ENCODE peak calls at places on chromosome 4, in seven cellular contexts. One of them, this sample, is unnamed.

GRCh38 chr4:56863441-56864129 is 42.1 kb upstream of the SPINK2 start:
- DNase-seq in fibroblast of the aortic adventitia: no peak
- DNase-seq in choroid plexus epithelial cell: no peak
- DNase-seq in HepG2: no peak
- DNase-seq in esophagus squamous epithelium: no peak
- DNase-seq in AG04450: no peak
- DNase-seq in breast epithelium: no peak
- DNase-seq in this sample: no peak

GRCh38 chr4:5391492-5391891 is 316.9 kb downstream of the EVC2 start:
- DNase-seq in AG04450: no peak
- DNase-seq in esophagus squamous epithelium: no peak
- DNase-seq in fibroblast of the aortic adventitia: no peak
- DNase-seq in choroid plexus epithelial cell: no peak
- DNase-seq in breast epithelium: no peak
- DNase-seq in HepG2: no peak
- DNase-seq in this sample: no peak

GRCh38 chr4:105710678-105711077 is 2.1 kb downstream of the GSTCD start:
- DNase-seq in esophagus squamous epithelium: no peak
- DNase-seq in HepG2: no peak
- DNase-seq in fibroblast of the aortic adventitia: peak
- DNase-seq in choroid plexus epithelial cell: no peak
- DNase-seq in AG04450: no peak
- DNase-seq in breast epithelium: no peak
- DNase-seq in this sample: no peak

GRCh38 chr4:2445571-2445970 is 23.3 kb upstream of the RNF4 start:
- DNase-seq in breast epithelium: no peak
- DNase-seq in choroid plexus epithelial cell: no peak
- DNase-seq in esophagus squamous epithelium: no peak
- DNase-seq in HepG2: no peak
- DNase-seq in fibroblast of the aortic adventitia: no peak
- DNase-seq in AG04450: no peak
- DNase-seq in this sample: no peak

GRCh38 chr4:175542787-175543186 is 269.3 kb downstream of the GPM6A start:
- DNase-seq in esophagus squamous epithelium: no peak
- DNase-seq in AG04450: no peak
- DNase-seq in fibroblast of the aortic adventitia: peak
- DNase-seq in HepG2: no peak
- DNase-seq in choroid plexus epithelial cell: peak
- DNase-seq in breast epithelium: no peak
- DNase-seq in this sample: peak

GRCh38 chr4:102352774-102353173 is 7.5 kb upstream of the SLC39A8 start:
- DNase-seq in esophagus squamous epithelium: no peak
- DNase-seq in fibroblast of the aortic adventitia: no peak
- DNase-seq in AG04450: no peak
- DNase-seq in choroid plexus epithelial cell: peak
- DNase-seq in breast epithelium: no peak
- DNase-seq in HepG2: no peak
- DNase-seq in this sample: no peak

GRCh38 chr4:80268081-80268823 is 1.8 kb downstream of the FGF5 start:
- DNase-seq in fibroblast of the aortic adventitia: peak
- DNase-seq in esophagus squamous epithelium: no peak
- DNase-seq in HepG2: no peak
- DNase-seq in choroid plexus epithelial cell: no peak
- DNase-seq in AG04450: no peak
- DNase-seq in breast epithelium: no peak
- DNase-seq in this sample: no peak

GRCh38 chr4:118350961-118351360 is 1.8 kb downstream of the PRSS12 start:
- DNase-seq in choroid plexus epithelial cell: no peak
- DNase-seq in breast epithelium: no peak
- DNase-seq in fibroblast of the aortic adventitia: no peak
- DNase-seq in esophagus squamous epithelium: no peak
- DNase-seq in AG04450: no peak
- DNase-seq in HepG2: no peak
- DNase-seq in this sample: no peak

GRCh38 chr4:31964691-31965090 is 1244.5 kb downstream of the PCDH7 start:
- DNase-seq in breast epithelium: no peak
- DNase-seq in fibroblast of the aortic adventitia: no peak
- DNase-seq in AG04450: no peak
- DNase-seq in choroid plexus epithelial cell: no peak
- DNase-seq in HepG2: no peak
- DNase-seq in esophagus squamous epithelium: no peak
- DNase-seq in this sample: no peak

DNA sequence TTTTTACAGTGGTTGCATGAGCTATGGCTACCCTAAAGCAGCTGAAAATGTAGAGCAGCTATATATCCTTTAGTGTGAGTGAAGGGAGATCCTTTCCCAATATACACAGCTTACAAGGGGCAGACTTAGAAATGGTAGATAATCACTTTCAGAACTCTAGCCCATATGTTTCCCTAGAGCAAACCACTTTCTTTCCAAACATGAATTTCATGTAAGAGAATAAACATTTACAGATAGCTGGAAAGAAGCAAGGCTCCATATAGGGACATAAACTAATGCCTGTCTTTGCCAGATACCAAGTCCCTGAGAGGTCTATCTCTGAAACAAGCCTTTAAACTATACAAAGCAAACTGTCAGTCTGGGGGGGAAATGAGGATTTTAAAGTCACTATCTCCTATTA is 73.8 kb downstream of the TMEM156 start:
- DNase-seq in breast epithelium: no peak
- DNase-seq in esophagus squamous epithelium: no peak
- DNase-seq in AG04450: no peak
- DNase-seq in HepG2: no peak
- DNase-seq in fibroblast of the aortic adventitia: no peak
- DNase-seq in choroid plexus epithelial cell: peak
- DNase-seq in this sample: peak
- TF ChIP-seq CTCF in breast epithelium: no peak
- TF ChIP-seq CTCF in esophagus squamous epithelium: no peak
- TF ChIP-seq CTCF in AG04450: no peak
- TF ChIP-seq CTCF in HepG2: no peak
- TF ChIP-seq CTCF in fibroblast of the aortic adventitia: no peak
- TF ChIP-seq CTCF in choroid plexus epithelial cell: no peak
- TF ChIP-seq CTCF in this sample: no peak

GRCh38 chr4:152436384-152436783 is 99.5 kb downstream of the FBXW7 start:
- DNase-seq in esophagus squamous epithelium: no peak
- DNase-seq in fibroblast of the aortic adventitia: no peak
- DNase-seq in breast epithelium: no peak
- DNase-seq in AG04450: no peak
- DNase-seq in HepG2: no peak
- DNase-seq in choroid plexus epithelial cell: no peak
- DNase-seq in this sample: no peak
- TF ChIP-seq CTCF in esophagus squamous epithelium: no peak
- TF ChIP-seq CTCF in fibroblast of the aortic adventitia: no peak
- TF ChIP-seq CTCF in breast epithelium: no peak
- TF ChIP-seq CTCF in AG04450: no peak
- TF ChIP-seq CTCF in HepG2: peak
- TF ChIP-seq CTCF in choroid plexus epithelial cell: no peak
- TF ChIP-seq CTCF in this sample: no peak

DNA sequence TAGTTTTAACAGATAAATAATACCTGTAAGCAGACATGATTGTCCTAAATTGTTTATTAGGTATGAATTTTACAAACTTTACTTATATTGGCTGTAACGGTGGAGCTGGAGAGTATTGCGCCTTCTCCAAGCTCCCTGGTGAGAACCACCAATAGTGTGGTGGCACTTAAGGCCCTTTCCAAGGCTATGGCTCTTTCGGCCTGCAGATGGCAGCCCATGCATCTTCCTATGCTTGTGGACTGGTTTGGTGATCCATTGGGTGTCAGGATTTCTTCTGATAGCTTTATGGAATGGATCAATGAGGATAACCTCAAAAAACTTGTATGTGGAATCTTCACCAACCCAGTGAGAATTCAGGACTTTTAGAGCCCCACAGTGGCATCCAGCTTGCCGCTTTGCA is 7.8 kb downstream of the LARP1B start:
- DNase-seq in HepG2: peak
- DNase-seq in esophagus squamous epithelium: no peak
- DNase-seq in choroid plexus epithelial cell: peak
- DNase-seq in fibroblast of the aortic adventitia: peak
- DNase-seq in breast epithelium: no peak
- DNase-seq in AG04450: no peak
- DNase-seq in this sample: peak
- TF ChIP-seq CTCF in HepG2: peak
- TF ChIP-seq CTCF in esophagus squamous epithelium: no peak
- TF ChIP-seq CTCF in choroid plexus epithelial cell: peak
- TF ChIP-seq CTCF in fibroblast of the aortic adventitia: peak
- TF ChIP-seq CTCF in breast epithelium: no peak
- TF ChIP-seq CTCF in AG04450: peak
- TF ChIP-seq CTCF in this sample: peak

GRCh38 chr4:71772592-71772991 is 11.3 kb downstream of the GC start:
- DNase-seq in choroid plexus epithelial cell: no peak
- DNase-seq in AG04450: no peak
- DNase-seq in breast epithelium: no peak
- DNase-seq in esophagus squamous epithelium: no peak
- DNase-seq in HepG2: no peak
- DNase-seq in fibroblast of the aortic adventitia: no peak
- DNase-seq in this sample: no peak
- TF ChIP-seq CTCF in choroid plexus epithelial cell: no peak
- TF ChIP-seq CTCF in AG04450: no peak
- TF ChIP-seq CTCF in breast epithelium: no peak
- TF ChIP-seq CTCF in esophagus squamous epithelium: no peak
- TF ChIP-seq CTCF in HepG2: peak
- TF ChIP-seq CTCF in fibroblast of the aortic adventitia: no peak
- TF ChIP-seq CTCF in this sample: no peak

GRCh38 chr4:157040380-157040779 is 35.6 kb upstream of the GLRB start:
- DNase-seq in esophagus squamous epithelium: no peak
- DNase-seq in AG04450: no peak
- DNase-seq in choroid plexus epithelial cell: no peak
- DNase-seq in fibroblast of the aortic adventitia: peak
- DNase-seq in breast epithelium: no peak
- DNase-seq in HepG2: no peak
- DNase-seq in this sample: no peak

GRCh38 chr4:157050561-157050960 is 25.4 kb upstream of the GLRB start:
- DNase-seq in choroid plexus epithelial cell: no peak
- DNase-seq in AG04450: no peak
- DNase-seq in fibroblast of the aortic adventitia: no peak
- DNase-seq in HepG2: no peak
- DNase-seq in breast epithelium: no peak
- DNase-seq in esophagus squamous epithelium: no peak
- DNase-seq in this sample: no peak

GRCh38 chr4:157048248-157048647 is 27.7 kb upstream of the GLRB start:
- DNase-seq in fibroblast of the aortic adventitia: peak
- DNase-seq in HepG2: no peak
- DNase-seq in AG04450: peak
- DNase-seq in esophagus squamous epithelium: no peak
- DNase-seq in breast epithelium: no peak
- DNase-seq in choroid plexus epithelial cell: peak
- DNase-seq in this sample: peak

GRCh38 chr4:157043131-157043530 is 32.8 kb upstream of the GLRB start:
- DNase-seq in HepG2: peak
- DNase-seq in AG04450: peak
- DNase-seq in breast epithelium: no peak
- DNase-seq in fibroblast of the aortic adventitia: peak
- DNase-seq in esophagus squamous epithelium: no peak
- DNase-seq in choroid plexus epithelial cell: peak
- DNase-seq in this sample: peak

GRCh38 chr4:157045507-157046127 is 30.3 kb upstream of the GLRB start:
- DNase-seq in esophagus squamous epithelium: no peak
- DNase-seq in fibroblast of the aortic adventitia: peak
- DNase-seq in HepG2: peak
- DNase-seq in breast epithelium: no peak
- DNase-seq in choroid plexus epithelial cell: peak
- DNase-seq in AG04450: peak
- DNase-seq in this sample: peak
- TF ChIP-seq CTCF in esophagus squamous epithelium: peak
- TF ChIP-seq CTCF in fibroblast of the aortic adventitia: peak
- TF ChIP-seq CTCF in HepG2: peak
- TF ChIP-seq CTCF in breast epithelium: peak
- TF ChIP-seq CTCF in choroid plexus epithelial cell: peak
- TF ChIP-seq CTCF in AG04450: peak
- TF ChIP-seq CTCF in this sample: peak

GRCh38 chr4:61505773-61506640 is 305.9 kb downstream of the ADGRL3 start:
- DNase-seq in choroid plexus epithelial cell: no peak
- DNase-seq in AG04450: no peak
- DNase-seq in fibroblast of the aortic adventitia: no peak
- DNase-seq in breast epithelium: no peak
- DNase-seq in HepG2: no peak
- DNase-seq in esophagus squamous epithelium: no peak
- DNase-seq in this sample: no peak

GRCh38 chr4:61501812-61502211 is 301.7 kb downstream of the ADGRL3 start:
- DNase-seq in HepG2: no peak
- DNase-seq in breast epithelium: no peak
- DNase-seq in fibroblast of the aortic adventitia: no peak
- DNase-seq in esophagus squamous epithelium: no peak
- DNase-seq in AG04450: no peak
- DNase-seq in choroid plexus epithelial cell: no peak
- DNase-seq in this sample: no peak

GRCh38 chr4:61500883-61501282 is 300.8 kb downstream of the ADGRL3 start:
- DNase-seq in fibroblast of the aortic adventitia: peak
- DNase-seq in breast epithelium: no peak
- DNase-seq in choroid plexus epithelial cell: peak
- DNase-seq in esophagus squamous epithelium: no peak
- DNase-seq in HepG2: no peak
- DNase-seq in AG04450: no peak
- DNase-seq in this sample: peak
- TF ChIP-seq CTCF in fibroblast of the aortic adventitia: peak
- TF ChIP-seq CTCF in breast epithelium: no peak
- TF ChIP-seq CTCF in choroid plexus epithelial cell: peak
- TF ChIP-seq CTCF in esophagus squamous epithelium: peak
- TF ChIP-seq CTCF in HepG2: no peak
- TF ChIP-seq CTCF in AG04450: no peak
- TF ChIP-seq CTCF in this sample: peak

GRCh38 chr4:154084864-154085263 is 296.0 kb upstream of the SFRP2 start:
- DNase-seq in esophagus squamous epithelium: no peak
- DNase-seq in AG04450: no peak
- DNase-seq in HepG2: no peak
- DNase-seq in fibroblast of the aortic adventitia: no peak
- DNase-seq in choroid plexus epithelial cell: peak
- DNase-seq in breast epithelium: no peak
- DNase-seq in this sample: no peak

GRCh38 chr4:154078504-154079350 is 289.8 kb upstream of the SFRP2 start:
- DNase-seq in choroid plexus epithelial cell: no peak
- DNase-seq in HepG2: no peak
- DNase-seq in fibroblast of the aortic adventitia: no peak
- DNase-seq in AG04450: no peak
- DNase-seq in esophagus squamous epithelium: no peak
- DNase-seq in breast epithelium: no peak
- DNase-seq in this sample: no peak

GRCh38 chr4:154086247-154086646 is 297.4 kb upstream of the SFRP2 start:
- DNase-seq in fibroblast of the aortic adventitia: no peak
- DNase-seq in HepG2: no peak
- DNase-seq in breast epithelium: no peak
- DNase-seq in esophagus squamous epithelium: no peak
- DNase-seq in choroid plexus epithelial cell: no peak
- DNase-seq in AG04450: no peak
- DNase-seq in this sample: peak

GRCh38 chr4:154081391-154081790 is 292.5 kb upstream of the SFRP2 start:
- DNase-seq in choroid plexus epithelial cell: no peak
- DNase-seq in AG04450: no peak
- DNase-seq in breast epithelium: no peak
- DNase-seq in esophagus squamous epithelium: no peak
- DNase-seq in HepG2: no peak
- DNase-seq in fibroblast of the aortic adventitia: no peak
- DNase-seq in this sample: no peak

GRCh38 chr4:154082760-154083530 is 294.1 kb upstream of the SFRP2 start:
- DNase-seq in choroid plexus epithelial cell: peak
- DNase-seq in esophagus squamous epithelium: no peak
- DNase-seq in AG04450: no peak
- DNase-seq in HepG2: no peak
- DNase-seq in fibroblast of the aortic adventitia: no peak
- DNase-seq in breast epithelium: no peak
- DNase-seq in this sample: peak
- TF ChIP-seq CTCF in choroid plexus epithelial cell: peak
- TF ChIP-seq CTCF in esophagus squamous epithelium: no peak
- TF ChIP-seq CTCF in AG04450: no peak
- TF ChIP-seq CTCF in HepG2: no peak
- TF ChIP-seq CTCF in fibroblast of the aortic adventitia: peak
- TF ChIP-seq CTCF in breast epithelium: no peak
- TF ChIP-seq CTCF in this sample: peak

This sample was measured in cardiac fibroblast.